ENCODE peak calls at places on chromosomes 11 and 22, in nine cellular contexts. Z is H9, G is brain microvascular endothelial cell, U is upper lobe of right lung, I is ovary, C is endothelial cell, P is GM12878, B is fibroblast of lung, D is gastrocnemius medialis. K is an unnamed sample.

GRCh38 chr11:79325851-79326250 is 115.0 kb downstream of the TENM4 start:
- DNase-seq in Z (no peak), G (no peak), U (no peak), I (no peak), C (no peak), P (no peak), B (no peak), D (no peak), K (no peak)

GRCh38 chr22:19085233-19086043 is 36.8 kb downstream of the DGCR2 start:
- DNase-seq in Z (no peak), G (peak), U (peak), I (no peak), C (peak), P (peak), B (peak), D (no peak), K (no peak)

GRCh38 chr22:47591016-47591415 is 828.6 kb downstream of the TBC1D22A start:
- DNase-seq in Z (no peak), G (no peak), U (peak), I (no peak), C (no peak), P (no peak), B (no peak), D (no peak), K (no peak)

GRCh38 chr11:24386551-24387404 is 110.1 kb upstream of the LUZP2 start:
- DNase-seq in Z (no peak), G (peak), U (no peak), I (no peak), C (peak), P (no peak), B (peak), D (no peak), K (no peak)

GRCh38 chr11:72263363-72263762 is 19.4 kb upstream of the PHOX2A start:
- DNase-seq in Z (no peak), G (peak), U (no peak), I (no peak), C (no peak), P (no peak), B (peak), D (no peak), K (no peak)

GRCh38 chr11:3014314-3014938 is 22.3 kb upstream of the NAP1L4 start:
- DNase-seq in Z (no peak), G (no peak), U (no peak), I (no peak), C (no peak), P (no peak), B (no peak), D (no peak), K (peak)

GRCh38 chr22:28934026-28934425 is 50.7 kb downstream of the ZNRF3 start:
- DNase-seq in Z (no peak), G (no peak), U (no peak), I (no peak), C (no peak), P (no peak), B (no peak), D (no peak), K (no peak)

GRCh38 chr22:45997077-45997774 is 20.3 kb upstream of the WNT7B start:
- DNase-seq in Z (peak), G (peak), U (peak), I (peak), C (peak), P (no peak), B (peak), D (peak), K (peak)

GRCh38 chr22:45942787-45943493 is 34.0 kb downstream of the WNT7B start:
- DNase-seq in Z (no peak), G (no peak), U (no peak), I (no peak), C (no peak), P (no peak), B (no peak), D (no peak), K (no peak)

DNA sequence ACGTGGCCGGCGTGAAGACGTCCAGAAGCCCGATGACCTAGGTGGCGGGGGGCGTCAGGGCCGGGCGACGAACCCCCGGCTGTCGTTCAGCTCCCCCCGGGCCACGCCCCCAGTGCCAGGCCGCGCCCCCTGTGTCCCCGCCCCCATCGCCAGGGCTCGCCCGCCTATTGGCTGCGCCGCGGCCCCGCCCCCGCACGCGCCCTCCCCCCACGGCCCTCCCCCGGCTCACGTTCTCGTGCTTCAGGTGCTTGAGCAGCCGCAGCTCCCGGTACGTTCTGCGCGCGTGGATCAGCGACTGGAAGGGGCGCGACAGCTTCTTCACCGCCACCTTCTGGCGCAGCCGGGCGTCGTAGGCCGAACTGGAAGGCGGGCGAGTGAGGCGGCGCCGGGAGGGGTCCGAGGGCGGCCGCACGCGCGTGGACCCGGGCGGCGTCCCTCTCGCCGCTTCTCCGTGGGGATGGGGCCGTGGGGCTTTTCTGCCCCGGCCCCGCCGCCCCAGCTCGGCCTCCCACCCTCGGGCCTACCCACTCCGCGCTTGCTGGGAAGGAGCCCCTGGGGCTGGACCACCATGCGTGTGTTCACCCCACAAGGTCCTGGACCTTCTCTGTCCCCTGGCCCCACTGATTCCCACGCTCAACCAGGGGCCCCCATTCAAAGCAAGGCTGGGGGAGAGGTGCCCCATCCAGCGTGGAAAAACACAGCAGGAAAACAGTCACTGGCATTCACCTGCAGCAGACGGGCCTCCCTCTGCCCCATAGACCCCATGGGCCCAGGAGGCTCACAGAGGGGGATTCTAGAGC is 2.4 kb downstream of the MAPK11 start:
- DNase-seq in Z (peak), G (no peak), U (peak), I (peak), C (peak), P (no peak), B (peak), D (peak), K (peak)
- TF ChIP-seq CTCF in Z (peak), G (peak), U (no peak), I (no peak), C (no peak), P (peak), B (no peak), D (no peak), K (peak)

DNA sequence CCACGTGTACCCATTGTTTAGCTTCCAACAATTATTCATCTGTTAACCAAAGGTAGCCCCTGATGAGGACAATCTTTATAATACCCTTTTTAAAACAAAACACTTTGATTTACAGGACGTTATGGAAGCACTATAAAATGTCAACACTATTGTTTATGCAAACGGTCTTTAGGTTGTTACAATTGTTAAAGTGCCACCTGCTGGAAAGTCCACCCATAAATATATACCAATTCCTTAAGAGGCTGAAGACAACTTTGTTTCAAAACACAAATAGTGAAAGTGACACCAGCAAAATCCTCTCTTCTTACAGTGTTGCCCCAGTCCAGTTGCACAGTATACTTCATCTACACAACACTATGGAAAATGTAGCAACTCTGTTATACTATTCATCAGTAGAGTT is 68.9 kb upstream of the SLN start:
- DNase-seq in Z (no peak), G (no peak), U (no peak), I (no peak), C (no peak), P (no peak), B (no peak), D (no peak), K (no peak)
- TF ChIP-seq CTCF in Z (no peak), G (peak), U (no peak), I (no peak), C (no peak), P (peak), B (no peak), D (no peak), K (no peak)

GRCh38 chr11:118652681-118653181 is 26.7 kb downstream of the TREH start:
- DNase-seq in Z (no peak), G (no peak), U (no peak), I (no peak), C (no peak), P (no peak), B (no peak), D (no peak), K (no peak)

GRCh38 chr11:118651820-118652219 is 27.6 kb downstream of the TREH start:
- DNase-seq in Z (no peak), G (no peak), U (no peak), I (peak), C (no peak), P (no peak), B (no peak), D (no peak), K (no peak)

GRCh38 chr11:118648291-118648690 is 31.2 kb downstream of the TREH start:
- DNase-seq in Z (no peak), G (no peak), U (peak), I (peak), C (no peak), P (no peak), B (no peak), D (no peak), K (no peak)

GRCh38 chr11:118649941-118650340 is 29.5 kb downstream of the TREH start:
- DNase-seq in Z (no peak), G (no peak), U (peak), I (peak), C (no peak), P (no peak), B (no peak), D (no peak), K (no peak)

DNA sequence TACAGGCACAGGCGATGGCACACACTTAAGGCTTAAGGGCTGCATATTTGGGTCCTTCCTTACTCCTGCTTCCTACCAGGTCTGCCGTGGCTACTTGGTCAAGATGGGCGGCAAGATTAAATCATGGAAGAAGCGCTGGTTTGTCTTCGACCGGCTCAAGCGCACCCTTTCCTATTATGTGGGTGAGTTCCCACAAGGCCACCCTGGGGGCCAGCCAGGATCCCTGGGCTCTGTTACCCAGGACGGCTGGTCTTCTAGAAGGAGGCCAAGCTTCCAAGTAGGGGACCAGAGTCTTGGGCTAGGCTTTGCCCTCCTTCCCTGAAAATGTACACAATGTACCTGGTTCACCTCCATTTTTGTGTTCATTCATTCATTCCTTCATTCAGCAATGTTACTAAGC is 29.1 kb downstream of the TREH start:
- DNase-seq in Z (no peak), G (no peak), U (no peak), I (peak), C (no peak), P (no peak), B (no peak), D (no peak), K (no peak)
- TF ChIP-seq CTCF in Z (no peak), G (no peak), U (no peak), I (no peak), C (no peak), P (no peak), B (no peak), D (no peak), K (no peak)

GRCh38 chr11:68313574-68314202 is 1.3 kb downstream of the LRP5 start:
- DNase-seq in Z (peak), G (peak), U (peak), I (peak), C (no peak), P (no peak), B (peak), D (no peak), K (no peak)

GRCh38 chr11:68314203-68314885 is 2.0 kb downstream of the LRP5 start:
- DNase-seq in Z (peak), G (no peak), U (no peak), I (peak), C (no peak), P (no peak), B (no peak), D (no peak), K (no peak)

GRCh38 chr11:68312117-68312779 is at the start of gene LRP5:
- DNase-seq in Z (no peak), G (no peak), U (peak), I (peak), C (peak), P (no peak), B (peak), D (no peak), K (peak)

GRCh38 chr11:68311155-68312116 is 955 bp upstream of the LRP5 start:
- DNase-seq in Z (peak), G (no peak), U (peak), I (peak), C (no peak), P (no peak), B (no peak), D (no peak), K (no peak)

DNA sequence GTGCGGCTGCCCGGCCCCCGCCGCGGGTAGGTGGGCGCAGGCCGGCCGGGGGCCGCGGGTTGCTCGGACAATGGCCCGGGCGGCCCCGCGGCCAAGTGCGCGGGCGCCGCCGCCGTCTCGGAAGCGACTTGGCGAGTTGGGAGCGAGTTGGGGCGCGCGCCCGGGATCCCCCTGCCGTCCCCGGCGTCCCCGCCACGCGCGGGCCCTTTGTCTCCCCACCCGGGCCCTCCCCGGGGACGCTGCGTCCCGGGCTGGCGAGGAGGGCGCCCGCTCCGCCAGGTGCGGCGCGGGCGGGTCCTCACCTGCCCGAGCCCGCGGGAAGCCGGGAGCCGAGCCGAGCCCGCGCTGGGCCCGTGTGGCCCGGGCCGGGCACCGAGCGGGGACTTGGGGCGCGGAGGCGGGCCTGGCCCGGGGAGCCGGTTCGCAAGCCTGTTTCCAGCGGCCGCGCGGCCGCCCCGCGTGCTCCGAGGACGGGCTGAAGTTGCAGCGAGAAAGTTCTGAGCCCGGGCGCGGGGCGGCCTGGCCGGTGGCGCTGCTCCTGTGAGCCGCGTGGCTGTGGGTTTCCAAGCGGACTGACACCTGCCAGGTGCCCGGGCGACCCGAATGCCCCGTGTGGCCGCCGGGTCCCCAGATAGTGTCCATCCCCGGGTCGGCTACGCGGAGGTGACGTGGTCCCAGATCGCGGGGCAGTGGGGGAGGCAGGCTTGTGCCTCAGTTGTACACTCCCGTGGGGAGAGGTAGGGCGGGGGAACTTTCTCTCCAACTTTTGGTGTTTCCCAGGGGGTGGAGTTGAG is 586 bp downstream of the LRP5 start:
- DNase-seq in Z (no peak), G (no peak), U (peak), I (peak), C (no peak), P (no peak), B (peak), D (no peak), K (peak)
- TF ChIP-seq CTCF in Z (no peak), G (no peak), U (no peak), I (no peak), C (no peak), P (no peak), B (no peak), D (no peak), K (no peak)

GRCh38 chr11:41431784-41432183 is 27.7 kb downstream of the LRRC4C start:
- DNase-seq in Z (no peak), G (no peak), U (no peak), I (no peak), C (peak), P (no peak), B (no peak), D (no peak), K (no peak)
- TF ChIP-seq CTCF in Z (peak), G (peak), U (peak), I (no peak), C (peak), P (peak), B (peak), D (no peak), K (peak)

GRCh38 chr11:67576742-67577475 is 6.7 kb upstream of the GSTP1 start:
- DNase-seq in Z (peak), G (no peak), U (no peak), I (no peak), C (no peak), P (no peak), B (no peak), D (no peak), K (no peak)
- TF ChIP-seq CTCF in Z (peak), G (peak), U (no peak), I (no peak), C (no peak), P (peak), B (no peak), D (no peak), K (no peak)

GRCh38 chr11:786235-787083 is 3.4 kb downstream of the CEND1 start:
- DNase-seq in Z (no peak), G (no peak), U (no peak), I (no peak), C (no peak), P (no peak), B (no peak), D (no peak), K (no peak)

GRCh38 chr11:779955-780532 is 2.8 kb upstream of the GATD1 start:
- DNase-seq in Z (no peak), G (no peak), U (no peak), I (no peak), C (no peak), P (no peak), B (no peak), D (no peak), K (no peak)

GRCh38 chr11:787084-787675 is 2.7 kb downstream of the CEND1 start:
- DNase-seq in Z (no peak), G (no peak), U (no peak), I (no peak), C (no peak), P (no peak), B (no peak), D (no peak), K (no peak)

GRCh38 chr11:782264-783174 is 5.2 kb upstream of the GATD1 start:
- DNase-seq in Z (no peak), G (no peak), U (no peak), I (no peak), C (no peak), P (no peak), B (no peak), D (no peak), K (no peak)

GRCh38 chr11:783581-784015 is 6.3 kb downstream of the CEND1 start:
- DNase-seq in Z (peak), G (peak), U (peak), I (peak), C (peak), P (no peak), B (peak), D (peak), K (peak)
- TF ChIP-seq CTCF in Z (peak), G (peak), U (peak), I (peak), C (peak), P (peak), B (peak), D (peak), K (peak)